ENCODE peak calls at places on chromosomes 3 and 15, in four cellular contexts. M is stimulated activated CD8-positive, alpha-beta memory T cell treated with anti-CD3 and anti-CD28 coated beads, Interleukin-15, amount 100 ng/mL, for 4 hours; D is A549; R is HCT116. S is an unnamed sample.

GRCh38 chr3:55085231-55085630 is 157.4 kb upstream of the LRTM1 start:
- DNase-seq in M (no peak), D (no peak), R (no peak), S (no peak)

GRCh38 chr3:58351920-58352319 is 19.2 kb downstream of the PXK start:
- DNase-seq in M (no peak), D (no peak), R (no peak), S (no peak)

GRCh38 chr3:15151166-15151565 is 52.2 kb upstream of the RBSN start:
- DNase-seq in M (no peak), D (peak), R (no peak), S (no peak)

GRCh38 chr3:186053954-186054353 is 54.9 kb downstream of the ETV5 start:
- DNase-seq in M (no peak), D (no peak), R (no peak), S (no peak)

GRCh38 chr15:51647128-51647562 is 24.6 kb upstream of the DMXL2 start:
- DNase-seq in M (no peak), D (no peak), R (no peak), S (no peak)

GRCh38 chr3:125310623-125311076 is 64.5 kb downstream of the ZNF148 start:
- DNase-seq in M (peak), D (no peak), R (no peak), S (no peak)

GRCh38 chr3:8329598-8329997 is 172.0 kb upstream of the LMCD1 start:
- DNase-seq in M (no peak), D (no peak), R (no peak), S (no peak)

GRCh38 chr15:32849769-32850668 is 132.2 kb downstream of the GREM1 start:
- DNase-seq in M (no peak), D (peak), R (no peak), S (no peak)

GRCh38 chr3:197564097-197564843 is 8.5 kb upstream of the BDH1 start:
- DNase-seq in M (no peak), D (peak), R (no peak), S (no peak)

S was measured in PC-9.